ENCODE peak calls at places on chromosomes 1 and 21, in six cellular contexts. Q, C, U, T, L and Z are unnamed samples. For H3F3A, the result is how much of the 10 kb centered on the place peaks cover.

GRCh38 chr21:42107177-42107880 is 36.2 kb downstream of the UMODL1 start:
- DNase-seq in U (peak), C (no peak), L (peak), T (peak), Q (peak), Z (peak)

GRCh38 chr1:25622526-25622925 is 5.9 kb downstream of the MAN1C1 start:
- DNase-seq in C (no peak), Q (no peak), L (no peak), T (no peak), U (no peak), Z (no peak)

GRCh38 chr1:26627959-26628358 is 67.9 kb upstream of the ARID1A start:
- DNase-seq in L (no peak), C (no peak), Q (no peak), T (no peak), U (no peak), Z (no peak)

GRCh38 chr1:78911956-78912880 is 94.3 kb downstream of the ADGRL4 start:
- DNase-seq in C (peak), U (no peak), T (no peak), L (no peak), Q (no peak), Z (no peak)

GRCh38 chr1:95780836-95781235 is 546.8 kb downstream of the RWDD3 start:
- DNase-seq in L (no peak), U (no peak), T (peak), C (no peak), Q (no peak), Z (peak)

GRCh38 chr1:100265562-100265930 is 470 bp upstream of the RTCA start:
- DNase-seq in L (peak), U (no peak), T (peak), Q (peak), C (peak), Z (no peak)

GRCh38 chr1:91555074-91555730 is 54.6 kb downstream of the CDC7 start:
- DNase-seq in Q (no peak), L (peak), U (no peak), C (peak), T (peak), Z (peak)

GRCh38 chr1:147073062-147073432 is 99.2 kb downstream of the PRKAB2 start:
- DNase-seq in Q (peak), C (no peak), U (peak), T (peak), L (no peak), Z (peak)

GRCh38 chr1:226002667-226003501 is 3.7 kb upstream of the SDE2 start:
- DNase-seq in U (peak), L (no peak), Q (no peak), C (peak), T (peak), Z (peak)

GRCh38 chr1:53951697-53952096 is 5.5 kb downstream of the LRRC42 start:
- DNase-seq in C (no peak), T (no peak), U (peak), Q (no peak), L (no peak), Z (no peak)

GRCh38 chr1:55646181-55646580 is 431.0 kb upstream of the USP24 start:
- DNase-seq in L (no peak), T (no peak), C (no peak), Q (no peak), U (no peak), Z (no peak)

GRCh38 chr1:77825356-77825709 is 45.9 kb downstream of the MIGA1 start:
- DNase-seq in T (peak), Q (peak), L (peak), U (no peak), C (peak), Z (peak)

GRCh38 chr1:36982708-36983107 is 51.6 kb downstream of the GRIK3 start:
- DNase-seq in C (no peak), U (no peak), Q (no peak), T (peak), L (no peak), Z (no peak)

GRCh38 chr21:43866659-43867331 is 1.8 kb downstream of the AGPAT3 start:
- DNase-seq in T (no peak), C (no peak), U (no peak), Q (peak), L (peak), Z (no peak)

GRCh38 chr1:6756455-6756854 is 28.8 kb upstream of the CAMTA1 start:
- DNase-seq in U (no peak), Q (no peak), T (no peak), C (no peak), L (no peak), Z (no peak)

GRCh38 chr1:32250893-32251716 is at the start of gene LCK:
- DNase-seq in L (no peak), C (no peak), T (peak), U (no peak), Q (no peak), Z (no peak)

GRCh38 chr1:40036574-40036973 is 4.0 kb upstream of the CAP1 start:
- DNase-seq in C (peak), Q (no peak), T (no peak), L (peak), U (peak), Z (no peak)

GRCh38 chr1:1225238-1225845 is 6.5 kb downstream of the SDF4 start:
- DNase-seq in Q (no peak), U (no peak), L (no peak), T (no peak), C (no peak), Z (no peak)

GRCh38 chr1:178324003-178324402 is 172.8 kb downstream of the CLEC20A start:
- DNase-seq in U (no peak), Q (no peak), C (peak), T (no peak), L (peak), Z (no peak)

GRCh38 chr1:81582467-81582986 is 218.2 kb upstream of the ADGRL2 start:
- DNase-seq in U (no peak), Q (no peak), L (no peak), C (peak), T (no peak), Z (no peak)

GRCh38 chr1:29304025-29304684 is 67.8 kb downstream of the PTPRU start:
- DNase-seq in C (no peak), Q (no peak), L (no peak), U (no peak), T (no peak), Z (no peak)

GRCh38 chr1:20398744-20399143 is 87.3 kb downstream of the CAMK2N1 start:
- DNase-seq in U (no peak), L (no peak), C (no peak), T (no peak), Q (no peak), Z (no peak)

GRCh38 chr21:41713495-41714281 is 53.2 kb downstream of the RIPK4 start:
- DNase-seq in Q (no peak), T (no peak), U (no peak), L (no peak), C (no peak), Z (no peak)

GRCh38 chr1:205563927-205564441 is 59.5 kb downstream of the CDK18 start:
- DNase-seq in C (no peak), U (no peak), L (peak), Q (no peak), T (no peak), Z (no peak)

GRCh38 chr1:28129150-28129549 is 40.7 kb upstream of the EYA3 start:
- DNase-seq in Q (no peak), T (no peak), L (peak), C (peak), U (no peak), Z (no peak)

GRCh38 chr1:237799762-237800474 is 90.8 kb downstream of the ZP4 start:
- DNase-seq in T (peak), U (peak), C (peak), L (peak), Q (peak), Z (peak)

GRCh38 chr1:153791856-153792253 is 16.6 kb downstream of the SLC27A3 start:
- DNase-seq in Q (no peak), L (no peak), C (peak), T (no peak), U (no peak), Z (no peak)
- TF ChIP-seq EZH2phosphoT487 in Q (no peak), L (no peak), C (no peak), T (no peak), U (no peak), Z (no peak)

GRCh38 chr1:234361102-234361603 is 12.1 kb upstream of the COA6 start:
- DNase-seq in L (no peak), Q (no peak), U (no peak), T (no peak), C (no peak), Z (no peak)
- H2AFZ ChIP-seq in L (no peak), Q (no peak), U (no peak), T (no peak), C (peak), Z (no peak)

GRCh38 chr1:159918918-159919195 is 6.5 kb downstream of the TAGLN2 start:
- DNase-seq in L (no peak), C (no peak), Q (no peak), T (no peak), U (no peak), Z (no peak)
- H3F3A ChIP-seq in L (under half), C (under half), Q (under half), T (under half), U (half or more), Z (under half)

DNA sequence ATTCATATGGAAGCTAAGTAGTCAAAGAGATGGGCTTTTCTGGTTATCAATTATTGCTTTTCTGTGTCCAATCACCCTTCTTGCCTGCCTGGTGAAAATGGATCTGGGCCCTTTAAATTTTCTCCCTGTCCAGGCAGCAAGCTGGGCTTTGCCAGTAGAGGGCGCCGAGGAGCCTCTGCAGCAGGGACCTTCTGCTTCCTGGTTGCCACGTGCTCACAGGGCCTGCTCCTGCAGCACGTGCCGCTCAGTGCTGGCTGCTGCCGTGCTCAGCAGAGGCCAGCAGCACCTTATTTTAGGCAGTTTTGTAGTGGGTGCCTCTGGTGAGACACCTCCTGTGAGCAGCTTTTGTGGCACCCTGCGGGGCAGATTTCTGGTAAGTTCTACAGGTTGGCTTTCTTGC is 4.0 kb downstream of the ACTL8 start:
- DNase-seq in Q (peak), U (no peak), C (no peak), L (no peak), T (peak), Z (no peak)
- TF ChIP-seq EZH2phosphoT487 in Q (no peak), U (no peak), C (no peak), L (no peak), T (no peak), Z (no peak)

GRCh38 chr1:246113555-246114095 is 393.5 kb downstream of the SMYD3 start:
- DNase-seq in Q (no peak), C (no peak), L (no peak), U (peak), T (no peak), Z (no peak)

GRCh38 chr1:246110343-246111219 is 396.5 kb downstream of the SMYD3 start:
- DNase-seq in U (peak), L (no peak), Q (no peak), C (peak), T (no peak), Z (peak)

GRCh38 chr1:246108278-246108925 is 398.7 kb downstream of the SMYD3 start:
- DNase-seq in C (no peak), L (no peak), Q (no peak), T (no peak), U (no peak), Z (peak)

GRCh38 chr1:246114369-246114768 is 392.7 kb downstream of the SMYD3 start:
- DNase-seq in T (peak), C (no peak), L (no peak), U (no peak), Q (no peak), Z (no peak)

GRCh38 chr1:246111570-246111969 is 395.5 kb downstream of the SMYD3 start:
- DNase-seq in Q (no peak), C (no peak), U (no peak), L (no peak), T (no peak), Z (no peak)
- H2AFZ ChIP-seq in Q (no peak), C (no peak), U (no peak), L (no peak), T (no peak), Z (no peak)

DNA sequence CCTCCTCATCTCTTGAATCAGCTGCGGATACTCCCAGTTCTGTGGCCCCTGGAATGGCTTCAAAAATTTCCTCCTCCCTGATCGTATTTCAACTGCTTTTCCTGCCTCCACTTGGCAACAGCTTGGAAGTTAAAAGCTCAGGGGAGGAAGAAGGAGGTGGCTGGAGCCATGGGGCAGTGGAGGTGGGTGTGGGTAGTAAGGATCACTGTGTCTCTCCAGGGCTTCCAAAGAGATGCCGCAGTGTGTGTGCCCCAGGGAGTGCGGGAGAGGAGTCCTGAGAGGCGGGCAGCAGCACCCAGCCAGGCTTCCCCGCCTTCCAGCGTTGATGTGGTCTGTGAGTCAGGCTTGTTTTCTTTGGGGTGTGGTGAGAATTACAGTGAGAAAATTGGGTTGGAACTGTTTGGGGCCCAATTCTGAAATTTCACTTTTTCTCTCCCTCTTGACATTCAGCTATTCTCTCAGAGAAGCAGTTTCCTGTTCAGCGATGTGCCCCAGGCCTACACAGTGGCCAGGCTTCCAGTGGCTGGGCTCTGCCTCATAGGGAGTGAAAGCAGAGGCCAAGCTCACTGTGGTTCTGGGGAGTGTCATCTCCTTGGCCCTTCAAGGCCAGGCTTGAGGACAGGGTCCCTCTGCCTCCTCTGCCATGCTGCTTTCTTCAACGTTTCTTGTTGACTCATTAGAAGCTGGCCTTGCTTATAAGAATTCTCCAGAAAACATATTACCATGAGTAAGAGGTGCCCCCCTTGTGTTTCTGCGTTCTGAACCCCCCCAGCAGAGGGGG is 69.0 kb downstream of the PGM1 start:
- DNase-seq in U (no peak), Q (no peak), C (peak), T (no peak), L (peak), Z (no peak)
- H3F3A ChIP-seq in U (under half), Q (under half), C (under half), T (under half), L (under half), Z (under half)